ENCODE peak calls at places on chromosomes 16 and 17, in five cellular contexts. W, N, X, P and J are unnamed samples.

GRCh38 chr16:67843343-67843765 is 1.2 kb downstream of the THAP11 start:
- DNase-seq in N (peak), P (peak), W (peak), X (no peak), J (no peak)

GRCh38 chr17:78573955-78574354 is 3.2 kb downstream of the DNAH17 start:
- DNase-seq in P (no peak), W (peak), X (no peak), N (no peak), J (no peak)

GRCh38 chr16:79212114-79212791 is 388.3 kb downstream of the MAF start:
- DNase-seq in X (no peak), W (no peak), P (no peak), N (no peak), J (no peak)

GRCh38 chr17:37107406-37108083 is 158.8 kb downstream of the AATF start:
- DNase-seq in X (no peak), N (peak), P (no peak), W (no peak), J (no peak)

GRCh38 chr16:25007284-25007984 is 7.7 kb downstream of the ARHGAP17 start:
- DNase-seq in X (no peak), P (no peak), N (peak), W (no peak), J (no peak)

GRCh38 chr17:29590979-29591736 is 1.7 kb upstream of the GIT1 start:
- DNase-seq in N (peak), W (peak), X (peak), P (no peak), J (peak)

GRCh38 chr17:77208217-77208808 is 67.5 kb downstream of the SEC14L1 start:
- DNase-seq in P (no peak), X (no peak), W (peak), N (peak), J (peak)

GRCh38 chr16:4693956-4694663 is 748 bp downstream of the NUDT16L1 start:
- DNase-seq in P (no peak), W (peak), X (no peak), N (peak), J (peak)